ENCODE peak calls at places on chromosomes 3 and 15, in four cellular contexts. W, E, B and V are unnamed samples.

GRCh38 chr15:88580532-88580931 is 34.1 kb upstream of the DET1 start:
- DNase-seq in W (no peak), E (no peak), B (peak), V (no peak)

GRCh38 chr3:79564192-79564591 is 203.6 kb downstream of the ROBO1 start:
- DNase-seq in W (no peak), E (no peak), B (no peak), V (no peak)

GRCh38 chr3:175073209-175073905 is 214.2 kb downstream of the NAALADL2 start:
- DNase-seq in W (no peak), E (no peak), B (no peak), V (no peak)

GRCh38 chr3:48565591-48566400 is 2.2 kb upstream of the UCN2 start:
- DNase-seq in W (peak), E (peak), B (no peak), V (no peak)

GRCh38 chr3:64902991-64903390 is 215.2 kb upstream of the ADAMTS9 start:
- DNase-seq in W (no peak), E (peak), B (no peak), V (no peak)

GRCh38 chr15:92883643-92884458 is 16.3 kb upstream of the CHD2 start:
- DNase-seq in W (peak), E (peak), B (peak), V (no peak)

GRCh38 chr15:61097852-61098251 is 131.2 kb downstream of the RORA start:
- DNase-seq in W (no peak), E (no peak), B (no peak), V (no peak)

GRCh38 chr15:25186411-25186810 is 231.6 kb downstream of the SNRPN start:
- DNase-seq in W (no peak), E (no peak), B (no peak), V (no peak)

GRCh38 chr3:146948161-146948560 is 343.0 kb upstream of the PLSCR5 start:
- DNase-seq in W (no peak), E (no peak), B (no peak), V (no peak)

GRCh38 chr3:169604568-169604967 is 58.9 kb downstream of the MECOM start:
- DNase-seq in W (peak), E (peak), B (no peak), V (no peak)

GRCh38 chr15:61750271-61751084 is 309.8 kb downstream of the VPS13C start:
- DNase-seq in W (no peak), E (no peak), B (no peak), V (no peak)

GRCh38 chr15:90592144-90592887 is 62.6 kb downstream of the CRTC3 start:
- DNase-seq in W (peak), E (peak), B (no peak), V (no peak)

GRCh38 chr3:197811343-197811742 is 20.3 kb downstream of the LRCH3 start:
- DNase-seq in W (peak), E (peak), B (no peak), V (no peak)

GRCh38 chr15:91967935-91968605 is 114.6 kb downstream of the SLCO3A1 start:
- DNase-seq in W (no peak), E (peak), B (no peak), V (no peak)

GRCh38 chr15:85415779-85416178 is 35.4 kb downstream of the AKAP13 start:
- DNase-seq in W (no peak), E (no peak), B (no peak), V (no peak)

GRCh38 chr3:111592941-111593340 is 2.2 kb downstream of the ZBED2 start:
- DNase-seq in W (no peak), E (no peak), B (no peak), V (no peak)

GRCh38 chr15:81106560-81106959 is 27.5 kb upstream of the CFAP161 start:
- DNase-seq in W (peak), E (peak), B (peak), V (peak)

GRCh38 chr3:72591522-72592421 is 256.5 kb downstream of the SHQ1 start:
- DNase-seq in W (peak), E (peak), B (no peak), V (peak)

GRCh38 chr15:51191072-51191665 is 96.5 kb upstream of the TNFAIP8L3 start:
- DNase-seq in W (no peak), E (no peak), B (peak), V (no peak)

GRCh38 chr3:71616571-71617021 is 33.1 kb upstream of the FOXP1 start:
- DNase-seq in W (no peak), E (no peak), B (no peak), V (no peak)

GRCh38 chr15:66734961-66735908 is 33.2 kb downstream of the SMAD6 start:
- DNase-seq in W (no peak), E (peak), B (no peak), V (no peak)

GRCh38 chr3:194278186-194278845 is 72.8 kb downstream of the CPN2 start:
- DNase-seq in W (no peak), E (no peak), B (no peak), V (no peak)

GRCh38 chr3:196793224-196793623 is 53.6 kb downstream of the PAK2 start:
- DNase-seq in W (peak), E (peak), B (peak), V (no peak)

GRCh38 chr3:2727566-2728318 is 382.4 kb downstream of the IL5RA start:
- DNase-seq in W (no peak), E (no peak), B (no peak), V (no peak)

GRCh38 chr3:115038831-115039230 is 108.3 kb downstream of the ZBTB20 start:
- DNase-seq in W (no peak), E (no peak), B (no peak), V (no peak)

GRCh38 chr15:74781673-74782595 is at the start of gene CSK:
- DNase-seq in W (peak), E (peak), B (peak), V (peak)

GRCh38 chr15:41971893-41972340 is 440 bp downstream of the EHD4 start:
- DNase-seq in W (no peak), E (peak), B (peak), V (peak)
- H2AFZ ChIP-seq in W (peak), E (peak), B (peak), V (peak)

GRCh38 chr3:121995190-121996137 is 26.6 kb downstream of the ILDR1 start:
- DNase-seq in W (peak), E (peak), B (peak), V (peak)
- H3K9ac ChIP-seq in W (no peak), E (peak), B (no peak), V (no peak)

GRCh38 chr3:133487204-133487603 is 86.3 kb upstream of the CDV3 start:
- DNase-seq in W (no peak), E (no peak), B (no peak), V (no peak)
- H3K4me3 ChIP-seq in W (no peak), E (no peak), B (no peak), V (no peak)

GRCh38 chr15:42919308-42919707 is 1.3 kb downstream of the TTBK2 start:
- DNase-seq in W (peak), E (peak), B (no peak), V (no peak)
- H2AFZ ChIP-seq in W (peak), E (peak), B (no peak), V (no peak)

GRCh38 chr3:108130705-108131104 is 39.9 kb upstream of the CD47 start:
- DNase-seq in W (peak), E (peak), B (no peak), V (no peak)

GRCh38 chr3:108130247-108130646 is 39.4 kb upstream of the CD47 start:
- DNase-seq in W (no peak), E (no peak), B (no peak), V (no peak)

GRCh38 chr3:108131105-108131794 is 40.4 kb upstream of the CD47 start:
- DNase-seq in W (peak), E (peak), B (peak), V (no peak)

GRCh38 chr3:108132727-108133373 is 42.0 kb upstream of the CD47 start:
- DNase-seq in W (peak), E (peak), B (peak), V (no peak)

GRCh38 chr3:108131795-108132134 is 40.9 kb upstream of the CD47 start:
- DNase-seq in W (no peak), E (peak), B (no peak), V (no peak)
- H3K9ac ChIP-seq in W (peak), E (peak), B (no peak), V (no peak)

DNA sequence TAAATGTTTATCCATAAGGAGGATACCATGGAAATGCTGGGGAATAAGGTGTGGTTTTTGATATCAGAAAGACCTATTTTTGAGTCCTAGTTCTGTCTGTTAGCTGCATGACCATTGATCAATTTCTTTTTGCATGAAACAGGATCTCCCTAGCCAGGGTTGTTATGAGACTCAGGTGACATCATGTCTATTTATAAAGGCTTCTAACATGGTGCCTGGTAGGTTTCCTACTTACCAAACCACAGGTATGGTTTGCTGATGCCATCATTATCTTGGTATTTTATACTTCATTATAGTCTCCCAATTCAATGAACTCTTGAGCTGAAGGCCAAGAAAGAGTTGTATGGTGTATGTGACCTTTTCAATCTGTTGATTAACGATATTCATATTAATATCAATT is 144.0 kb downstream of the CLSTN2 start:
- DNase-seq in W (no peak), E (no peak), B (no peak), V (no peak)
- H3K4me3 ChIP-seq in W (no peak), E (no peak), B (no peak), V (no peak)

DNA sequence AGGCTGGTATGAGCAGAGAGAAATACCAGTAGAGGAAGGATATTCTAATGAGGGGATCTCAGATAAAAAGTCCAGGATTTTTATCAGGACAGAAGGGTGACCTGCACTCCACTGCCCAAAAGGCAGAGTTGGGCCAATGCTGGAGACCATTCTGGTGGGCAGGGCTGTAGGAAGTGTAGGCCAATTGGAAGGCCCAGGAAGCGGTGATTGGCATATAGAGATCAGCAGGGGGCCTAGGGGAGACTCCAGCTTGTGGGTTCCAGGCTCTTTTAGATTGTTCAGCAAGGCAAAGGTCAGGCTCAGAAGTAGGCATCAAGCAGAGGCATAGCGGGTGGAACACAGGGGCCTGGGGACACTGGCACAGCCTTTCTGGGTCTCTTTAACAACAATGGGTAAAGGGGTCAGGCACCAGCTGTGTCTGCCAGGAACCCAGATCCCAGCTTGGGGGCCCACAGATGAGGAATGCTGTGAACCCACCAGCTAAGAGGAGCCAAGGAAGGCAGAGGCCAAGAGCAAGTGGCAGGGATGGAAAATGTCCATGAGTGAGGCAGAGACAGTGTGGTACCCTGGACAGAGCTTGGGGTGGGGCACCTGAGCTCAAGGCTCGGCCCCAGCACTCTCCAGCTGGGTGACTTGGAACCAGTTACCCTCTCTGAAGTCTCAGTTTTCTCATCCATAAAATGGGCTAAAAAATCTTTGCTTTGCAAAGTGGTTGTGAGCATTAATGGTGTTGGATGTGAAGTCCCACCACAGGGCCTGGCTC is 27.0 kb upstream of the RASGRF1 start:
- DNase-seq in W (no peak), E (no peak), B (no peak), V (no peak)
- H2AFZ ChIP-seq in W (no peak), E (no peak), B (no peak), V (no peak)

GRCh38 chr3:13880811-13881156 is 913 bp upstream of the WNT7A start:
- DNase-seq in W (no peak), E (no peak), B (no peak), V (no peak)

GRCh38 chr3:13879102-13879945 is 547 bp downstream of the WNT7A start:
- DNase-seq in W (peak), E (no peak), B (no peak), V (peak)

GRCh38 chr3:13878711-13879101 is 1.2 kb downstream of the WNT7A start:
- DNase-seq in W (no peak), E (no peak), B (no peak), V (peak)

GRCh38 chr3:13881536-13882410 is 1.9 kb upstream of the WNT7A start:
- DNase-seq in W (no peak), E (no peak), B (no peak), V (no peak)

GRCh38 chr3:13879946-13880810 is at the start of gene WNT7A:
- DNase-seq in W (peak), E (peak), B (no peak), V (peak)
- H3K9ac ChIP-seq in W (peak), E (no peak), B (no peak), V (peak)